ENCODE peak calls at places on chromosomes 11 and 22, in seven cellular contexts. U is cardiac muscle cell, Y is astrocyte, D is heart right ventricle, O is Peyer's patch, Q is right lobe of liver, H is WERI-Rb-1. W is an unnamed sample. For H3K9me3, the result is how much of the 10 kb centered on the place peaks cover.

GRCh38 chr11:78460468-78460867 is 42.8 kb upstream of the GAB2 start:
- DNase-seq in U (no peak), Y (peak), D (no peak), O (no peak), Q (no peak), H (no peak), W (no peak)

GRCh38 chr22:30931541-30932300 is 36.9 kb downstream of the MORC2 start:
- DNase-seq in U (no peak), Y (no peak), D (no peak), O (no peak), Q (no peak), H (no peak), W (no peak)

GRCh38 chr11:91299980-91300379 is 924.6 kb upstream of the FAT3 start:
- DNase-seq in U (no peak), Y (peak), D (no peak), O (no peak), Q (no peak), H (no peak), W (no peak)

GRCh38 chr22:20058989-20059770 is 20.9 kb upstream of the DGCR8 start:
- DNase-seq in U (peak), Y (no peak), D (no peak), O (no peak), Q (no peak), H (no peak), W (no peak)

GRCh38 chr11:69059429-69059828 is 10.7 kb downstream of the TPCN2 start:
- DNase-seq in U (no peak), Y (no peak), D (no peak), O (no peak), Q (no peak), H (no peak), W (no peak)

GRCh38 chr11:116314012-116314411 is 458.8 kb downstream of the BUD13 start:
- DNase-seq in U (no peak), Y (no peak), D (no peak), O (no peak), Q (no peak), H (no peak), W (no peak)

GRCh38 chr22:19505735-19506126 is 18.5 kb downstream of the CLDN5 start:
- DNase-seq in U (no peak), Y (no peak), D (no peak), O (no peak), Q (no peak), H (no peak), W (no peak)

GRCh38 chr11:34791725-34792124 is 124.5 kb downstream of the APIP start:
- DNase-seq in U (no peak), Y (no peak), D (no peak), O (no peak), Q (no peak), H (no peak), W (no peak)

GRCh38 chr11:66951927-66952337 is 6.3 kb downstream of the PC start:
- DNase-seq in U (peak), Y (no peak), D (no peak), O (peak), Q (no peak), H (no peak), W (no peak)

GRCh38 chr11:102553835-102554282 is 23.3 kb upstream of the MMP7 start:
- DNase-seq in U (no peak), Y (no peak), D (no peak), O (no peak), Q (no peak), H (no peak), W (no peak)

GRCh38 chr11:124801014-124801413 is 808 bp upstream of the MSANTD2 start:
- DNase-seq in U (no peak), Y (peak), D (no peak), O (no peak), Q (no peak), H (no peak), W (no peak)

GRCh38 chr11:12070446-12071267 is 39.7 kb upstream of the MICAL2 start:
- DNase-seq in U (no peak), Y (no peak), D (no peak), O (peak), Q (no peak), H (no peak), W (no peak)

GRCh38 chr22:42340695-42341383 is 70.4 kb upstream of the TCF20 start:
- DNase-seq in U (peak), Y (no peak), D (no peak), O (no peak), Q (no peak), H (peak), W (no peak)

GRCh38 chr22:36921309-36922096 is 8.1 kb downstream of the CSF2RB start:
- DNase-seq in U (no peak), Y (no peak), D (no peak), O (no peak), Q (no peak), H (no peak), W (no peak)

GRCh38 chr11:5151713-5152153 is 2.8 kb downstream of the OR52A1 start:
- DNase-seq in U (peak), Y (no peak), D (no peak), O (no peak), Q (no peak), H (no peak), W (no peak)

GRCh38 chr11:131511794-131512193 is 141.4 kb downstream of the NTM start:
- DNase-seq in U (peak), Y (no peak), D (no peak), O (peak), Q (no peak), H (peak), W (no peak)

GRCh38 chr11:5604896-5605295 is 8.5 kb downstream of the TRIM6 start:
- DNase-seq in U (no peak), Y (no peak), D (no peak), O (no peak), Q (no peak), H (no peak), W (no peak)

GRCh38 chr11:117089685-117090084 is 8.5 kb downstream of the SIK3 start:
- DNase-seq in U (no peak), Y (peak), D (no peak), O (no peak), Q (no peak), H (no peak), W (no peak)

GRCh38 chr11:3824714-3825472 is 15.9 kb downstream of the RHOG start:
- DNase-seq in U (peak), Y (no peak), D (peak), O (peak), Q (no peak), H (peak), W (no peak)

GRCh38 chr22:35544810-35545209 is 4.2 kb downstream of the RASD2 start:
- DNase-seq in U (no peak), Y (no peak), D (peak), O (no peak), Q (no peak), H (no peak), W (no peak)

GRCh38 chr11:117083011-117083940 is 15.0 kb downstream of the SIK3 start:
- DNase-seq in U (no peak), Y (no peak), D (no peak), O (no peak), Q (no peak), H (no peak), W (no peak)

GRCh38 chr11:62444271-62444833 is 25.5 kb downstream of the SCGB1A1 start:
- DNase-seq in U (no peak), Y (peak), D (peak), O (peak), Q (no peak), H (peak), W (peak)

GRCh38 chr11:22795914-22796313 is 33.7 kb downstream of the SVIP start:
- DNase-seq in U (no peak), Y (no peak), D (no peak), O (no peak), Q (no peak), H (no peak), W (no peak)

GRCh38 chr11:117419136-117419914 is 91.7 kb downstream of the CEP164 start:
- DNase-seq in U (no peak), Y (no peak), D (no peak), O (peak), Q (no peak), H (no peak), W (no peak)

GRCh38 chr11:128291835-128292234 is 295.5 kb downstream of the ETS1 start:
- DNase-seq in U (no peak), Y (no peak), D (no peak), O (peak), Q (no peak), H (no peak), W (no peak)

GRCh38 chr11:73787051-73787642 is 527 bp upstream of the MRPL48 start:
- DNase-seq in U (no peak), Y (no peak), D (no peak), O (no peak), Q (no peak), H (no peak), W (no peak)

GRCh38 chr11:125433454-125434121 is 62.5 kb downstream of the FEZ1 start:
- DNase-seq in U (peak), Y (peak), D (peak), O (no peak), Q (peak), H (peak), W (no peak)

GRCh38 chr11:83639995-83640758 is 354.0 kb upstream of the CCDC90B start:
- DNase-seq in U (no peak), Y (no peak), D (no peak), O (no peak), Q (no peak), H (no peak), W (no peak)

GRCh38 chr11:28140689-28141455 is 32.7 kb downstream of the METTL15 start:
- DNase-seq in U (no peak), Y (no peak), D (no peak), O (no peak), Q (no peak), H (no peak), W (no peak)

GRCh38 chr11:1548221-1549070 is 23.6 kb downstream of the DUSP8 start:
- DNase-seq in U (peak), Y (peak), D (peak), O (peak), Q (peak), H (no peak), W (no peak)

GRCh38 chr11:60130496-60130895 is 42.0 kb downstream of the MS4A2 start:
- DNase-seq in U (peak), Y (no peak), D (no peak), O (peak), Q (no peak), H (peak), W (no peak)

GRCh38 chr11:97345031-97345430 is 955.2 kb downstream of the JRKL start:
- DNase-seq in U (no peak), Y (no peak), D (no peak), O (no peak), Q (no peak), H (no peak), W (no peak)

GRCh38 chr22:40547729-40548143 is 88.8 kb downstream of the MRTFA start:
- DNase-seq in U (no peak), Y (no peak), D (no peak), O (no peak), Q (no peak), H (no peak), W (no peak)

GRCh38 chr11:8110396-8110795 is 29.4 kb downstream of the TUB start:
- DNase-seq in U (no peak), Y (no peak), D (no peak), O (no peak), Q (no peak), H (no peak), W (no peak)

GRCh38 chr11:64659417-64660144 is 63.4 kb downstream of the NRXN2 start:
- DNase-seq in U (no peak), Y (peak), D (no peak), O (no peak), Q (peak), H (no peak), W (peak)
- TF ChIP-seq CTCF in U (no peak), Y (no peak), D (no peak), O (no peak), Q (no peak), H (no peak), W (no peak)

GRCh38 chr11:58628446-58628845 is 6.0 kb downstream of the CNTF start:
- DNase-seq in U (no peak), Y (peak), D (peak), O (no peak), Q (no peak), H (no peak), W (no peak)

GRCh38 chr11:58626915-58627483 is 4.5 kb downstream of the CNTF start:
- DNase-seq in U (no peak), Y (peak), D (no peak), O (no peak), Q (no peak), H (no peak), W (no peak)

GRCh38 chr11:58622344-58622743 is at the start of gene CNTF:
- DNase-seq in U (no peak), Y (peak), D (no peak), O (no peak), Q (no peak), H (no peak), W (no peak)

GRCh38 chr11:58625826-58626460 is 3.5 kb downstream of the CNTF start:
- DNase-seq in U (no peak), Y (peak), D (no peak), O (no peak), Q (no peak), H (no peak), W (peak)

GRCh38 chr11:58625086-58625485 is 2.6 kb downstream of the CNTF start:
- DNase-seq in U (no peak), Y (no peak), D (no peak), O (no peak), Q (no peak), H (no peak), W (no peak)
- H3K4me3 ChIP-seq in U (no peak), Y (no peak), D (no peak), O (no peak), Q (no peak), H (no peak), W (no peak)

DNA sequence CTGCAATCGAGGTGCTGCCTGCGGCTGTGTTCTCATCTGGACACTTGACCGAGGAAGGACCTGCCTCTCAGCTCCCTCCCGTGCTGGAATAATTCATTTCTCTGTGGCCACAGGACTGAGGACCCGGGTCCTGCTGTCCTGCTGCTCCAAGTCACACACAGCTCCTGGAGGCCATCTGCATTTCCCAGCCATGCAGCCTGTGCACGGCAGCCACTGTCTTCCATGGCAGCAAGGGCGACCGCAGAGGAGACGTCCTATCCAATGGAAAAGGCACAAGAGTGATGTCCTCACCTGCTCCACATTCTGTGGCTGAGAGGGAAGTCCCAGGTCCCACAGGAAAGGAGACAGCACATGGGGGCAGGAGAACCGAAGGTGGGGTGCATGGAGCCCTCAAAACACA is 495.8 kb downstream of the BRD1 start:
- DNase-seq in U (no peak), Y (no peak), D (no peak), O (no peak), Q (peak), H (no peak), W (no peak)
- H3K9me3 ChIP-seq in U (under half), Y (under half), D (under half), O (under half), Q (under half), H (under half), W (half or more)

GRCh38 chr11:121119444-121119843 is 18.4 kb downstream of the TECTA start:
- DNase-seq in U (no peak), Y (no peak), D (no peak), O (no peak), Q (no peak), H (peak), W (no peak)
- TF ChIP-seq CTCF in U (no peak), Y (no peak), D (no peak), O (no peak), Q (peak), H (peak), W (no peak)

GRCh38 chr11:536841-537621 is at the start of gene LRRC56:
- DNase-seq in U (peak), Y (peak), D (peak), O (peak), Q (peak), H (peak), W (peak)
- H3K4me3 ChIP-seq in U (peak), Y (peak), D (peak), O (peak), Q (peak), H (no peak), W (peak)

DNA sequence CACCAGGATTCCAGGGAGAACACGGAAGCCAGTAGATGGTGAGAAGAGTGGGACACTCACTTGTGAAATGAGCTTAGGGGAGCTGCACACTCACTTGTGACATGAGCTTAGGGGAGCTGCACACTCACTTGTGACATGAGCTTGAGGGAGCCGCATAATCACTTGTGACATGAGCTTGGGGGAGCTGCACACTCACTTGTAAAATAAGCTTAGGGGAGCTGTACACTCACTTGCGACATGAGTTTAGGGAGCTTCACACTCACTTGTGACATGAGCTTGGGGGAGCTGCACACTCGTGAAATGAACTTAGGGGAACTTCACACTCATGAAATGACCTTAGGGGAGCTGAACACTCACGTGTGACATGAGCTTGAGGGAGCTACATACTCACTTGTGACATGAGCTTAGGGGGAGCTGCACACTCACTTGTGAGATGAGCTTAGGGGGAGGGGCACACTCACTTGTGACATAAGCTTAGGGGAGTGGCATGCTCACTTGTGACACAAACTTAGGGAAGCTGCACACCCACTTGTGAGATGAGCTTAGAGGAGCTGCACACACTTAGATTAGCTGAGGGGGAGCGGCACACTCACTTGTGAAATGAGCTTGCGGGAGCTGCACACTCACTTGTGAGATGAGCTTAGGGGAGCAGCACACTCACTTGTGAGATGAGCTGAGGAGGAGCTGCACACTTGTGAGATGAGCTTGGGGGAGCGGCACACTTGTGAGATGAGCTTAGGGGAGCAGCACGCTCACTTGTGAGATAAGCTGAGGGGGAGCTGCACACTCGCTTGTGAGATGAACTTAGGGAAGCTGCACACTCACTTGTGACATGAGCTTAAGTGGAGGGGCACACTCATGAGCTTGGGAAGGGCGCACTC is 59.0 kb downstream of the NCAPD3 start:
- DNase-seq in U (no peak), Y (no peak), D (no peak), O (no peak), Q (no peak), H (no peak), W (no peak)
- H3K9me3 ChIP-seq in U (under half), Y (under half), D (under half), O (under half), Q (under half), H (under half), W (under half)

GRCh38 chr11:134479206-134479955 is 67.3 kb upstream of the B3GAT1 start:
- DNase-seq in U (no peak), Y (no peak), D (no peak), O (no peak), Q (no peak), H (no peak), W (no peak)
- TF ChIP-seq CTCF in U (no peak), Y (no peak), D (no peak), O (no peak), Q (no peak), H (no peak), W (no peak)

GRCh38 chr11:45339754-45340519 is 53.8 kb upstream of the SYT13 start:
- DNase-seq in U (peak), Y (peak), D (peak), O (peak), Q (peak), H (peak), W (peak)
- H3K4me3 ChIP-seq in U (no peak), Y (no peak), D (peak), O (peak), Q (no peak), H (peak), W (no peak)

W was measured in AG04450.